ENCODE peak calls at places on chromosome 6, in six cellular contexts. One of them, this sample, is unnamed.

GRCh38 chr6:139047677-139048076 is 19.1 kb downstream of the ABRACL start:
- DNase-seq in uterus: no peak
- DNase-seq in K562: no peak
- DNase-seq in astrocyte of the spinal cord: no peak
- DNase-seq in sigmoid colon: no peak
- DNase-seq in Calu3: no peak
- DNase-seq in this sample: no peak

GRCh38 chr6:52253494-52253893 is 9.2 kb upstream of the IL17F start:
- DNase-seq in sigmoid colon: no peak
- DNase-seq in astrocyte of the spinal cord: no peak
- DNase-seq in Calu3: peak
- DNase-seq in uterus: no peak
- DNase-seq in K562: no peak
- DNase-seq in this sample: no peak

GRCh38 chr6:105995403-105995699 is 90.8 kb upstream of the PRDM1 start:
- DNase-seq in uterus: no peak
- DNase-seq in sigmoid colon: no peak
- DNase-seq in Calu3: no peak
- DNase-seq in astrocyte of the spinal cord: no peak
- DNase-seq in K562: no peak
- DNase-seq in this sample: no peak

GRCh38 chr6:33276864-33277662 is at the start of gene B3GALT4:
- DNase-seq in uterus: peak
- DNase-seq in astrocyte of the spinal cord: peak
- DNase-seq in K562: peak
- DNase-seq in Calu3: peak
- DNase-seq in sigmoid colon: peak
- DNase-seq in this sample: peak

GRCh38 chr6:158039178-158039557 is 57.5 kb downstream of the SYNJ2 start:
- DNase-seq in astrocyte of the spinal cord: peak
- DNase-seq in uterus: no peak
- DNase-seq in K562: no peak
- DNase-seq in sigmoid colon: peak
- DNase-seq in Calu3: no peak
- DNase-seq in this sample: peak

GRCh38 chr6:155185544-155185943 is 78.3 kb upstream of the CLDN20 start:
- DNase-seq in sigmoid colon: no peak
- DNase-seq in uterus: no peak
- DNase-seq in K562: no peak
- DNase-seq in Calu3: peak
- DNase-seq in astrocyte of the spinal cord: peak
- DNase-seq in this sample: no peak

GRCh38 chr6:158926429-158926828 is 73.6 kb downstream of the RSPH3 start:
- DNase-seq in uterus: no peak
- DNase-seq in Calu3: no peak
- DNase-seq in K562: no peak
- DNase-seq in sigmoid colon: no peak
- DNase-seq in astrocyte of the spinal cord: peak
- DNase-seq in this sample: no peak

GRCh38 chr6:169424149-169424804 is 170.6 kb upstream of the THBS2 start:
- DNase-seq in K562: no peak
- DNase-seq in Calu3: no peak
- DNase-seq in uterus: no peak
- DNase-seq in sigmoid colon: no peak
- DNase-seq in astrocyte of the spinal cord: no peak
- DNase-seq in this sample: no peak

GRCh38 chr6:149230729-149231434 is 86.6 kb upstream of the TAB2 start:
- DNase-seq in K562: no peak
- DNase-seq in Calu3: no peak
- DNase-seq in astrocyte of the spinal cord: no peak
- DNase-seq in uterus: no peak
- DNase-seq in sigmoid colon: no peak
- DNase-seq in this sample: no peak

GRCh38 chr6:51792273-51793030 is 295.0 kb downstream of the PKHD1 start:
- DNase-seq in Calu3: no peak
- DNase-seq in astrocyte of the spinal cord: no peak
- DNase-seq in sigmoid colon: no peak
- DNase-seq in uterus: no peak
- DNase-seq in K562: no peak
- DNase-seq in this sample: no peak

GRCh38 chr6:165082631-165083030 is 226.8 kb downstream of the C6orf118 start:
- DNase-seq in Calu3: no peak
- DNase-seq in K562: no peak
- DNase-seq in sigmoid colon: no peak
- DNase-seq in uterus: no peak
- DNase-seq in astrocyte of the spinal cord: no peak
- DNase-seq in this sample: no peak

GRCh38 chr6:88244721-88245120 is 78.6 kb upstream of the CNR1 start:
- DNase-seq in Calu3: no peak
- DNase-seq in uterus: no peak
- DNase-seq in K562: no peak
- DNase-seq in astrocyte of the spinal cord: no peak
- DNase-seq in sigmoid colon: no peak
- DNase-seq in this sample: no peak

GRCh38 chr6:43715056-43715788 is 27.6 kb upstream of the MRPS18A start:
- DNase-seq in K562: no peak
- DNase-seq in astrocyte of the spinal cord: no peak
- DNase-seq in sigmoid colon: peak
- DNase-seq in Calu3: no peak
- DNase-seq in uterus: no peak
- DNase-seq in this sample: peak

GRCh38 chr6:36373368-36374009 is 14.0 kb downstream of the ETV7 start:
- DNase-seq in astrocyte of the spinal cord: no peak
- DNase-seq in Calu3: no peak
- DNase-seq in sigmoid colon: no peak
- DNase-seq in uterus: no peak
- DNase-seq in K562: no peak
- DNase-seq in this sample: no peak

GRCh38 chr6:35065441-35065800 is 75.7 kb downstream of the TCP11 start:
- DNase-seq in K562: no peak
- DNase-seq in sigmoid colon: no peak
- DNase-seq in Calu3: no peak
- DNase-seq in astrocyte of the spinal cord: no peak
- DNase-seq in uterus: no peak
- DNase-seq in this sample: no peak

GRCh38 chr6:132734694-132735236 is 20.9 kb upstream of the VNN1 start:
- DNase-seq in astrocyte of the spinal cord: no peak
- DNase-seq in sigmoid colon: no peak
- DNase-seq in K562: no peak
- DNase-seq in uterus: no peak
- DNase-seq in Calu3: peak
- DNase-seq in this sample: no peak

GRCh38 chr6:28235912-28236452 is 10.9 kb downstream of the ZSCAN9 start:
- DNase-seq in astrocyte of the spinal cord: no peak
- DNase-seq in K562: no peak
- DNase-seq in Calu3: no peak
- DNase-seq in uterus: no peak
- DNase-seq in sigmoid colon: no peak
- DNase-seq in this sample: no peak

GRCh38 chr6:70375882-70376281 is 37.4 kb upstream of the FAM135A start:
- DNase-seq in K562: peak
- DNase-seq in sigmoid colon: no peak
- DNase-seq in Calu3: no peak
- DNase-seq in uterus: no peak
- DNase-seq in astrocyte of the spinal cord: no peak
- DNase-seq in this sample: no peak

GRCh38 chr6:122184260-122184934 is 215.1 kb upstream of the HSF2 start:
- DNase-seq in astrocyte of the spinal cord: peak
- DNase-seq in Calu3: no peak
- DNase-seq in sigmoid colon: no peak
- DNase-seq in uterus: no peak
- DNase-seq in K562: no peak
- DNase-seq in this sample: no peak

DNA sequence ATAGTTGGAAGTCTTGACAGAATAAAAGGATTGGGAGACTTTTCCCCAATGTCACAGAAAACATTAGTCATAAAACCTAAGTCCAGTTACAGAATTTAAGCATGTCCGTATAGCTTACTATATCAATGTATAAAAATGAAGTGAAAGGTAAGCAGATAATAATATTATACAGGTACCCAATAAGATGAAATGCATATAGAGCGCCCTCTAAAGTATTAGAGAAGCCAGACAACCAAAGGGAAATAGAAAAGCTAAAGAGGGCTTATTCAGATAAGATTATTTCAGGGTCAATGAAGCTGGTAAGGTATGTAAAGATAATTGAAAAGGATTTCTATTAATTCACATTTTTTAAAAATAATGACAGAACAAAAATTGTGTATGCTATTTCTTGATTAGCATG is 947.7 kb upstream of the MAP3K7 start:
- DNase-seq in K562: no peak
- DNase-seq in uterus: no peak
- DNase-seq in astrocyte of the spinal cord: no peak
- DNase-seq in Calu3: no peak
- DNase-seq in sigmoid colon: no peak
- DNase-seq in this sample: no peak
- TF ChIP-seq CTCF in K562: no peak
- TF ChIP-seq CTCF in uterus: no peak
- TF ChIP-seq CTCF in astrocyte of the spinal cord: no peak
- TF ChIP-seq CTCF in Calu3: no peak
- TF ChIP-seq CTCF in sigmoid colon: no peak
- TF ChIP-seq CTCF in this sample: peak

GRCh38 chr6:17280138-17280537 is 1.0 kb upstream of the RBM24 start:
- DNase-seq in astrocyte of the spinal cord: no peak
- DNase-seq in sigmoid colon: no peak
- DNase-seq in uterus: no peak
- DNase-seq in K562: no peak
- DNase-seq in Calu3: no peak
- DNase-seq in this sample: no peak

GRCh38 chr6:17281497-17282481 is 628 bp downstream of the RBM24 start:
- DNase-seq in Calu3: no peak
- DNase-seq in K562: no peak
- DNase-seq in astrocyte of the spinal cord: peak
- DNase-seq in sigmoid colon: peak
- DNase-seq in uterus: peak
- DNase-seq in this sample: peak

GRCh38 chr6:17283074-17283473 is 1.9 kb downstream of the RBM24 start:
- DNase-seq in Calu3: no peak
- DNase-seq in astrocyte of the spinal cord: no peak
- DNase-seq in K562: no peak
- DNase-seq in sigmoid colon: no peak
- DNase-seq in uterus: no peak
- DNase-seq in this sample: no peak

GRCh38 chr6:17280552-17281090 is 540 bp upstream of the RBM24 start:
- DNase-seq in sigmoid colon: peak
- DNase-seq in Calu3: no peak
- DNase-seq in uterus: peak
- DNase-seq in K562: no peak
- DNase-seq in astrocyte of the spinal cord: peak
- DNase-seq in this sample: no peak

GRCh38 chr6:17281100-17281496 is at the start of gene RBM24:
- DNase-seq in Calu3: peak
- DNase-seq in uterus: peak
- DNase-seq in astrocyte of the spinal cord: peak
- DNase-seq in K562: no peak
- DNase-seq in sigmoid colon: peak
- DNase-seq in this sample: no peak
- TF ChIP-seq CTCF in Calu3: peak
- TF ChIP-seq CTCF in uterus: peak
- TF ChIP-seq CTCF in astrocyte of the spinal cord: peak
- TF ChIP-seq CTCF in K562: no peak
- TF ChIP-seq CTCF in sigmoid colon: peak
- TF ChIP-seq CTCF in this sample: peak

GRCh38 chr6:153787341-153787606 is 251.8 kb upstream of the OPRM1 start:
- DNase-seq in Calu3: no peak
- DNase-seq in uterus: no peak
- DNase-seq in sigmoid colon: no peak
- DNase-seq in astrocyte of the spinal cord: no peak
- DNase-seq in K562: no peak
- DNase-seq in this sample: no peak

GRCh38 chr6:153790048-153790447 is 249.0 kb upstream of the OPRM1 start:
- DNase-seq in sigmoid colon: no peak
- DNase-seq in astrocyte of the spinal cord: peak
- DNase-seq in uterus: no peak
- DNase-seq in K562: no peak
- DNase-seq in Calu3: peak
- DNase-seq in this sample: no peak

GRCh38 chr6:153790881-153791473 is 248.1 kb upstream of the OPRM1 start:
- DNase-seq in astrocyte of the spinal cord: peak
- DNase-seq in uterus: no peak
- DNase-seq in K562: no peak
- DNase-seq in Calu3: no peak
- DNase-seq in sigmoid colon: no peak
- DNase-seq in this sample: no peak
- TF ChIP-seq CTCF in astrocyte of the spinal cord: no peak
- TF ChIP-seq CTCF in uterus: no peak
- TF ChIP-seq CTCF in K562: no peak
- TF ChIP-seq CTCF in Calu3: no peak
- TF ChIP-seq CTCF in sigmoid colon: no peak
- TF ChIP-seq CTCF in this sample: peak

GRCh38 chr6:141658721-141659120 is 474.0 kb upstream of the GJE1 start:
- DNase-seq in uterus: no peak
- DNase-seq in K562: no peak
- DNase-seq in Calu3: no peak
- DNase-seq in sigmoid colon: no peak
- DNase-seq in astrocyte of the spinal cord: no peak
- DNase-seq in this sample: no peak

GRCh38 chr6:141659582-141659981 is 473.1 kb upstream of the GJE1 start:
- DNase-seq in Calu3: no peak
- DNase-seq in K562: no peak
- DNase-seq in astrocyte of the spinal cord: no peak
- DNase-seq in uterus: no peak
- DNase-seq in sigmoid colon: no peak
- DNase-seq in this sample: no peak

GRCh38 chr6:141653590-141653989 is 479.1 kb upstream of the GJE1 start:
- DNase-seq in Calu3: no peak
- DNase-seq in K562: no peak
- DNase-seq in uterus: no peak
- DNase-seq in astrocyte of the spinal cord: no peak
- DNase-seq in sigmoid colon: no peak
- DNase-seq in this sample: no peak

GRCh38 chr6:141657812-141658211 is 474.9 kb upstream of the GJE1 start:
- DNase-seq in uterus: no peak
- DNase-seq in sigmoid colon: no peak
- DNase-seq in Calu3: no peak
- DNase-seq in astrocyte of the spinal cord: no peak
- DNase-seq in K562: no peak
- DNase-seq in this sample: no peak
- TF ChIP-seq CTCF in uterus: no peak
- TF ChIP-seq CTCF in sigmoid colon: no peak
- TF ChIP-seq CTCF in Calu3: no peak
- TF ChIP-seq CTCF in astrocyte of the spinal cord: no peak
- TF ChIP-seq CTCF in K562: no peak
- TF ChIP-seq CTCF in this sample: no peak

This sample was measured in chondrocyte.